ENCODE peak calls at places on chromosomes 11 and 22, in five cellular contexts. One of them, this sample, is unnamed.

GRCh38 chr11:10692716-10693115 is 839 bp downstream of the IRAG1 start:
- DNase-seq in fibroblast of the aortic adventitia: no peak
- DNase-seq in colonic mucosa: no peak
- DNase-seq in cardiac muscle cell: no peak
- DNase-seq in GM12865: no peak
- DNase-seq in this sample: no peak

GRCh38 chr11:77879218-77879617 is 58.3 kb downstream of the AAMDC start:
- DNase-seq in GM12865: peak
- DNase-seq in cardiac muscle cell: peak
- DNase-seq in fibroblast of the aortic adventitia: peak
- DNase-seq in colonic mucosa: no peak
- DNase-seq in this sample: no peak

GRCh38 chr11:91489989-91490388 is 734.6 kb upstream of the FAT3 start:
- DNase-seq in GM12865: no peak
- DNase-seq in fibroblast of the aortic adventitia: no peak
- DNase-seq in cardiac muscle cell: no peak
- DNase-seq in colonic mucosa: no peak
- DNase-seq in this sample: no peak

GRCh38 chr11:69475866-69476714 is 5.4 kb upstream of the LINC01488 start:
- DNase-seq in colonic mucosa: no peak
- DNase-seq in cardiac muscle cell: no peak
- DNase-seq in GM12865: no peak
- DNase-seq in fibroblast of the aortic adventitia: no peak
- DNase-seq in this sample: no peak

GRCh38 chr11:68115285-68115684 is 5.9 kb downstream of the CHKA start:
- DNase-seq in colonic mucosa: no peak
- DNase-seq in GM12865: no peak
- DNase-seq in fibroblast of the aortic adventitia: no peak
- DNase-seq in cardiac muscle cell: no peak
- DNase-seq in this sample: no peak

GRCh38 chr11:109960831-109961230 is 132.4 kb upstream of the ZC3H12C start:
- DNase-seq in fibroblast of the aortic adventitia: peak
- DNase-seq in colonic mucosa: peak
- DNase-seq in cardiac muscle cell: peak
- DNase-seq in GM12865: no peak
- DNase-seq in this sample: peak

GRCh38 chr11:72228229-72228843 is 3.8 kb downstream of the INPPL1 start:
- DNase-seq in colonic mucosa: no peak
- DNase-seq in fibroblast of the aortic adventitia: peak
- DNase-seq in cardiac muscle cell: no peak
- DNase-seq in GM12865: no peak
- DNase-seq in this sample: no peak

GRCh38 chr11:108435066-108435465 is 32.3 kb downstream of the C11orf65 start:
- DNase-seq in colonic mucosa: no peak
- DNase-seq in cardiac muscle cell: no peak
- DNase-seq in fibroblast of the aortic adventitia: no peak
- DNase-seq in GM12865: peak
- DNase-seq in this sample: no peak

GRCh38 chr11:69172674-69173073 is 16.9 kb downstream of the SMIM38 start:
- DNase-seq in cardiac muscle cell: peak
- DNase-seq in colonic mucosa: no peak
- DNase-seq in fibroblast of the aortic adventitia: no peak
- DNase-seq in GM12865: peak
- DNase-seq in this sample: no peak

GRCh38 chr22:45977551-45978274 is 751 bp upstream of the WNT7B start:
- DNase-seq in cardiac muscle cell: peak
- DNase-seq in fibroblast of the aortic adventitia: no peak
- DNase-seq in GM12865: no peak
- DNase-seq in colonic mucosa: no peak
- DNase-seq in this sample: no peak

GRCh38 chr11:33735426-33736147 is 636 bp downstream of the CD59 start:
- DNase-seq in fibroblast of the aortic adventitia: no peak
- DNase-seq in colonic mucosa: peak
- DNase-seq in cardiac muscle cell: peak
- DNase-seq in GM12865: peak
- DNase-seq in this sample: no peak

GRCh38 chr11:77467233-77467632 is 6.7 kb downstream of the PAK1 start:
- DNase-seq in colonic mucosa: no peak
- DNase-seq in cardiac muscle cell: no peak
- DNase-seq in GM12865: no peak
- DNase-seq in fibroblast of the aortic adventitia: no peak
- DNase-seq in this sample: no peak

GRCh38 chr11:17890333-17890732 is 122.5 kb downstream of the SERGEF start:
- DNase-seq in GM12865: no peak
- DNase-seq in fibroblast of the aortic adventitia: no peak
- DNase-seq in colonic mucosa: no peak
- DNase-seq in cardiac muscle cell: no peak
- DNase-seq in this sample: no peak

GRCh38 chr22:26903030-26903856 is 245.9 kb downstream of the MIAT start:
- DNase-seq in colonic mucosa: no peak
- DNase-seq in fibroblast of the aortic adventitia: no peak
- DNase-seq in cardiac muscle cell: no peak
- DNase-seq in GM12865: no peak
- DNase-seq in this sample: no peak

GRCh38 chr11:72614381-72614780 is 59.8 kb downstream of the PDE2A start:
- DNase-seq in colonic mucosa: no peak
- DNase-seq in GM12865: no peak
- DNase-seq in fibroblast of the aortic adventitia: peak
- DNase-seq in cardiac muscle cell: peak
- DNase-seq in this sample: no peak

GRCh38 chr11:33375688-33376311 is 118.6 kb downstream of the HIPK3 start:
- DNase-seq in cardiac muscle cell: peak
- DNase-seq in colonic mucosa: no peak
- DNase-seq in fibroblast of the aortic adventitia: peak
- DNase-seq in GM12865: peak
- DNase-seq in this sample: no peak

GRCh38 chr11:10930224-10930960 is 72.5 kb upstream of the ZBED5 start:
- DNase-seq in GM12865: no peak
- DNase-seq in cardiac muscle cell: no peak
- DNase-seq in fibroblast of the aortic adventitia: peak
- DNase-seq in colonic mucosa: peak
- DNase-seq in this sample: no peak

GRCh38 chr22:43310311-43310710 is 32.9 kb downstream of the SCUBE1 start:
- DNase-seq in colonic mucosa: no peak
- DNase-seq in GM12865: no peak
- DNase-seq in fibroblast of the aortic adventitia: no peak
- DNase-seq in cardiac muscle cell: no peak
- DNase-seq in this sample: no peak

GRCh38 chr22:18905540-18906409 is at the start of gene DGCR6:
- DNase-seq in colonic mucosa: no peak
- DNase-seq in cardiac muscle cell: no peak
- DNase-seq in GM12865: no peak
- DNase-seq in fibroblast of the aortic adventitia: no peak
- DNase-seq in this sample: no peak
- H3K4me3 ChIP-seq in colonic mucosa: no peak
- H3K4me3 ChIP-seq in cardiac muscle cell: no peak
- H3K4me3 ChIP-seq in GM12865: no peak
- H3K4me3 ChIP-seq in fibroblast of the aortic adventitia: no peak
- H3K4me3 ChIP-seq in this sample: no peak

DNA sequence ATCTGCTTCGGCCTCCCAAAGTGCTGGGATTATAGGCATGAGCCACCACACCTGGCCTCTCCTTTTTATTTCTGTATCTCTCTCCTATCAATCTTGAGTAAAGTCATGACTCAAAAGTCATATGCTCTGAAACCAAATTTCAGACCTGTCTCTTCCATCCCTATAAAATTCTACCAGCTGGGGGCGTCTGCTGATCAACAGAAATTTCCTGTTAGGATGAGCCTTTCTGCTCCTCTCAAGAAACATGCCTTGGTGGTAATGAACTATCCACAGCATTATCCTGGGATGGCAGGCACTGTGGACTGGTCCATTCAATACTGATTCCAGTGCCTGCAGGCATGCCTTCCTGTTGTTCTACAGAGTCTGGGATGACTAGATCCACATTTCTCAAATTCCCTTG is 472.6 kb downstream of the NELL1 start:
- DNase-seq in cardiac muscle cell: no peak
- DNase-seq in colonic mucosa: no peak
- DNase-seq in GM12865: no peak
- DNase-seq in fibroblast of the aortic adventitia: no peak
- DNase-seq in this sample: no peak
- TF ChIP-seq CTCF in cardiac muscle cell: no peak
- TF ChIP-seq CTCF in colonic mucosa: no peak
- TF ChIP-seq CTCF in GM12865: no peak
- TF ChIP-seq CTCF in fibroblast of the aortic adventitia: no peak
- TF ChIP-seq CTCF in this sample: no peak

GRCh38 chr22:49271369-49271727 is 556.3 kb downstream of the BRD1 start:
- DNase-seq in colonic mucosa: no peak
- DNase-seq in GM12865: no peak
- DNase-seq in fibroblast of the aortic adventitia: no peak
- DNase-seq in cardiac muscle cell: no peak
- DNase-seq in this sample: no peak
- H3K4me3 ChIP-seq in colonic mucosa: no peak
- H3K4me3 ChIP-seq in GM12865: no peak
- H3K4me3 ChIP-seq in fibroblast of the aortic adventitia: no peak
- H3K4me3 ChIP-seq in cardiac muscle cell: no peak
- H3K4me3 ChIP-seq in this sample: no peak

DNA sequence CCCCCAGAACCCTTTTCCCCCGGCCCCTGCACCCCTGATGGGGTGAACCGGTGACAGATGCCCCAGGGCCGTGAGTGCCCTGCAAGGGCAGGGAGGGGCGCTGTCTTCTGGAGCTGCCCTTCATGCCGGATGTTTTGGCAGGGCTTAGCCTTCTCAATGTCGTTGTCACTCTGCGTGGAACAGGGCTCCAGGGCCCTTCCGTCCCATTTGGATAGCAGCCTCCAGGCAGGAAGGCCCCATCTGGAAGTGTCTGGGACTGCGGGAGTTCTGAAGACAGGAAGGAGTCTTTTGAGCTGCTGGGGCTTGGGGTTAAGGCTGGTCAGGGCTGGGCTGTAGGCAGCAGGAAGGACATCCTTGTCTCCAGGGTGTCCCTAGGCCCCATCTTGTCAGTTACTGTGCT is 4.6 kb downstream of the FRMD8 start:
- DNase-seq in GM12865: no peak
- DNase-seq in colonic mucosa: no peak
- DNase-seq in fibroblast of the aortic adventitia: no peak
- DNase-seq in cardiac muscle cell: peak
- DNase-seq in this sample: no peak
- TF ChIP-seq CTCF in GM12865: no peak
- TF ChIP-seq CTCF in colonic mucosa: no peak
- TF ChIP-seq CTCF in fibroblast of the aortic adventitia: no peak
- TF ChIP-seq CTCF in cardiac muscle cell: no peak
- TF ChIP-seq CTCF in this sample: no peak

This sample was measured in AG04449.